ENCODE peak calls at places on chromosomes 4 and X, in five cellular contexts. One of them, this sample, is unnamed.
A peak's percentile ranks its signal among the peaks of the same experiment; 100 is the strongest.

GRCh38 chr4:118033148-118034060 is 882 bp upstream of the NDST3 start:
- DNase-seq in A549: peak; percentile 15
- DNase-seq in GM12878: no peak
- DNase-seq in HCT116: peak; percentile 40
- DNase-seq in GM23338: peak; percentile 86
- DNase-seq in this sample: no peak

GRCh38 chr4:63493265-63493664 is 916.0 kb downstream of the TECRL start:
- DNase-seq in GM23338: no peak
- DNase-seq in GM12878: no peak
- DNase-seq in A549: no peak
- DNase-seq in HCT116: no peak
- DNase-seq in this sample: no peak

GRCh38 chr4:21879187-21879586 is 69.4 kb downstream of the KCNIP4 start:
- DNase-seq in A549: peak; percentile 15
- DNase-seq in GM12878: no peak
- DNase-seq in GM23338: peak; percentile 66
- DNase-seq in HCT116: no peak
- DNase-seq in this sample: no peak

GRCh38 chr4:71366776-71367175 is 28.0 kb downstream of the SLC4A4 start:
- DNase-seq in GM23338: no peak
- DNase-seq in GM12878: no peak
- DNase-seq in A549: no peak
- DNase-seq in HCT116: no peak
- DNase-seq in this sample: no peak

GRCh38 chrX:133325422-133325821 is 89.9 kb downstream of the GPC4 start:
- DNase-seq in GM23338: no peak
- DNase-seq in A549: no peak
- DNase-seq in HCT116: no peak
- DNase-seq in GM12878: no peak
- DNase-seq in this sample: no peak

GRCh38 chr4:94127707-94128328 is 79.8 kb upstream of the SMARCAD1 start:
- DNase-seq in GM23338: peak; percentile 74
- DNase-seq in HCT116: peak; percentile 50
- DNase-seq in GM12878: no peak
- DNase-seq in A549: peak; percentile 49
- DNase-seq in this sample: no peak

GRCh38 chrX:41559662-41560061 is 112.5 kb downstream of the NYX start:
- DNase-seq in GM12878: no peak
- DNase-seq in A549: no peak
- DNase-seq in HCT116: no peak
- DNase-seq in GM23338: no peak
- DNase-seq in this sample: no peak

GRCh38 chrX:139905041-139905440 is 27.8 kb downstream of the ATP11C start:
- DNase-seq in HCT116: no peak
- DNase-seq in GM23338: no peak
- DNase-seq in A549: no peak
- DNase-seq in GM12878: no peak
- DNase-seq in this sample: no peak

GRCh38 chr4:48194986-48195773 is 61.1 kb upstream of the TXK start:
- DNase-seq in GM23338: no peak
- DNase-seq in GM12878: no peak
- DNase-seq in HCT116: no peak
- DNase-seq in A549: no peak
- DNase-seq in this sample: no peak

GRCh38 chrX:72712094-72712755 is 1.9 kb downstream of the PHKA1 start:
- DNase-seq in GM23338: no peak
- DNase-seq in HCT116: no peak
- DNase-seq in GM12878: no peak
- DNase-seq in A549: no peak
- DNase-seq in this sample: no peak

GRCh38 chr4:14729605-14730004 is 272.7 kb upstream of the CPEB2 start:
- DNase-seq in GM23338: no peak
- DNase-seq in HCT116: no peak
- DNase-seq in GM12878: no peak
- DNase-seq in A549: no peak
- DNase-seq in this sample: no peak

GRCh38 chr4:156746111-156746510 is 225.5 kb downstream of the PDGFC start:
- DNase-seq in HCT116: no peak
- DNase-seq in GM23338: no peak
- DNase-seq in A549: no peak
- DNase-seq in GM12878: no peak
- DNase-seq in this sample: no peak

GRCh38 chr4:113822555-113823290 is 61.2 kb upstream of the CAMK2D start:
- DNase-seq in HCT116: no peak
- DNase-seq in GM12878: peak; percentile 80
- DNase-seq in GM23338: no peak
- DNase-seq in A549: no peak
- DNase-seq in this sample: no peak

GRCh38 chr4:149292422-149293055 is 523.1 kb downstream of the IQCM start:
- DNase-seq in A549: no peak
- DNase-seq in GM12878: no peak
- DNase-seq in HCT116: no peak
- DNase-seq in GM23338: no peak
- DNase-seq in this sample: no peak

GRCh38 chrX:30343206-30343605 is 34.0 kb upstream of the NR0B1 start:
- DNase-seq in A549: peak; percentile 1
- DNase-seq in HCT116: no peak
- DNase-seq in GM12878: no peak
- DNase-seq in GM23338: peak; percentile 27
- DNase-seq in this sample: no peak

GRCh38 chr4:190014771-190015537 is 12.1 kb downstream of the FRG2 start:
- DNase-seq in HCT116: no peak
- DNase-seq in A549: no peak
- DNase-seq in GM12878: no peak
- DNase-seq in GM23338: peak; percentile 84
- DNase-seq in this sample: no peak
- H3K27ac ChIP-seq in HCT116: no peak overlapping the region
- H3K27ac ChIP-seq in A549: peak overlapping the region; percentile 81
- H3K27ac ChIP-seq in GM12878: no peak overlapping the region
- H3K27ac ChIP-seq in GM23338: no peak overlapping the region
- H3K27ac ChIP-seq in this sample: no peak overlapping the region

GRCh38 chr4:98516441-98517323 is 141.7 kb downstream of the TSPAN5 start:
- DNase-seq in GM12878: no peak
- DNase-seq in HCT116: no peak
- DNase-seq in A549: no peak
- DNase-seq in GM23338: no peak
- DNase-seq in this sample: no peak
- TF ChIP-seq REST in GM12878: no peak
- TF ChIP-seq REST in HCT116: no peak
- TF ChIP-seq REST in A549: no peak
- TF ChIP-seq REST in GM23338: no peak
- TF ChIP-seq REST in this sample: no peak

DNA sequence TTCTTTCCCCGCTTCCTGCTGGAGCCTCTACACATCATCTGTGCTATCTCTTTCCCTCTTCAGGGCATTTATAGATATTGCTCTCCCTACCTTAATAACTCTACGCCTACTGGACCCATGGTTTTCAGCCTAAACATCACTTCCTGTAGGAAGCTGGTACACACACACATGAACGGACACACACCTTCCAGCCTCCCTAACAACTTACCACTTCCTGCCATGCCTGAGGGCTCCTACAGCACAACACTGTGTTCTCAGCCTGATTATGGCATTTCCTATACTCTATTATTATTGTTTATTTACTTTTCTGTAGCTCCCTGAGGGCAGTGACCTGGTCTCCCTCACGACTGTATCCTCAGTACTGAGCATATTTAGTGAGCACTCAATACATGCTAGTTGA is 163.6 kb upstream of the MAP3K15 start:
- DNase-seq in A549: no peak
- DNase-seq in GM12878: peak; percentile 13
- DNase-seq in HCT116: no peak
- DNase-seq in GM23338: no peak
- DNase-seq in this sample: no peak
- H3K4me1 ChIP-seq in A549: peaks cover 62% of the 10 kb centered on the region
- H3K4me1 ChIP-seq in GM12878: peaks cover 11% of the 10 kb centered on the region
- H3K4me1 ChIP-seq in HCT116: peaks cover 13% of the 10 kb centered on the region
- H3K4me1 ChIP-seq in GM23338: peaks cover 7% of the 10 kb centered on the region
- H3K4me1 ChIP-seq in this sample: peaks cover 3% of the 10 kb centered on the region

GRCh38 chr4:147793973-147794690 is 62.2 kb downstream of the ARHGAP10 start:
- DNase-seq in HCT116: no peak
- DNase-seq in GM12878: no peak
- DNase-seq in GM23338: no peak
- DNase-seq in A549: no peak
- DNase-seq in this sample: no peak
- H3K27ac ChIP-seq in HCT116: no peak overlapping the region
- H3K27ac ChIP-seq in GM12878: peak overlapping the region; percentile 72
- H3K27ac ChIP-seq in GM23338: no peak overlapping the region
- H3K27ac ChIP-seq in A549: peak overlapping the region; percentile 5
- H3K27ac ChIP-seq in this sample: peak overlapping the region; percentile 61

GRCh38 chrX:25015486-25016360 is at the start of gene ARX:
- DNase-seq in HCT116: peak; percentile 55
- DNase-seq in GM12878: no peak
- DNase-seq in A549: peak; percentile 57
- DNase-seq in GM23338: peak; percentile 88
- DNase-seq in this sample: no peak

GRCh38 chrX:25012433-25012735 is 3.4 kb downstream of the ARX start:
- DNase-seq in HCT116: no peak
- DNase-seq in GM12878: no peak
- DNase-seq in A549: no peak
- DNase-seq in GM23338: peak; percentile 62
- DNase-seq in this sample: no peak

GRCh38 chrX:25012793-25013592 is 2.8 kb downstream of the ARX start:
- DNase-seq in A549: peak; percentile 35
- DNase-seq in GM23338: no peak
- DNase-seq in GM12878: no peak
- DNase-seq in HCT116: no peak
- DNase-seq in this sample: no peak

GRCh38 chrX:25014366-25014838 is 1.4 kb downstream of the ARX start:
- DNase-seq in GM23338: no peak
- DNase-seq in GM12878: no peak
- DNase-seq in A549: no peak
- DNase-seq in HCT116: no peak
- DNase-seq in this sample: no peak

GRCh38 chrX:25013593-25014365 is 2.0 kb downstream of the ARX start:
- DNase-seq in GM23338: no peak
- DNase-seq in GM12878: no peak
- DNase-seq in HCT116: no peak
- DNase-seq in A549: no peak
- DNase-seq in this sample: no peak
- TF ChIP-seq REST in GM23338: no peak
- TF ChIP-seq REST in GM12878: no peak
- TF ChIP-seq REST in HCT116: no peak
- TF ChIP-seq REST in A549: no peak
- TF ChIP-seq REST in this sample: no peak

GRCh38 chr4:88017516-88018302 is 10.3 kb downstream of the PKD2 start:
- DNase-seq in GM23338: no peak
- DNase-seq in GM12878: no peak
- DNase-seq in HCT116: no peak
- DNase-seq in A549: peak; percentile 58
- DNase-seq in this sample: peak; percentile 64
- H3K4me1 ChIP-seq in GM23338: peaks cover 14% of the 10 kb centered on the region
- H3K4me1 ChIP-seq in GM12878: peaks cover 7% of the 10 kb centered on the region
- H3K4me1 ChIP-seq in HCT116: peaks cover 3% of the 10 kb centered on the region
- H3K4me1 ChIP-seq in A549: peaks cover 53% of the 10 kb centered on the region
- H3K4me1 ChIP-seq in this sample: peaks cover 6% of the 10 kb centered on the region

This sample was measured in Panc1.